ENCODE peak calls at places on chromosomes 16 and 17, in four cellular contexts. H is H1, D is Panc1, A is SK-N-SH. M is an unnamed sample.

GRCh38 chr17:76997981-76998531 is 129.9 kb downstream of the MGAT5B start:
- DNase-seq in D (no peak), H (no peak), A (peak; percentile 12), M (no peak)

GRCh38 chr17:67281736-67282135 is 36.7 kb upstream of the HELZ start:
- DNase-seq in A (peak; percentile 45), H (no peak), D (no peak), M (no peak)

GRCh38 chr17:50103941-50104340 is 8.8 kb downstream of the PDK2 start:
- DNase-seq in H (no peak), D (no peak), A (no peak), M (no peak)

GRCh38 chr17:77717941-77718668 is 240.4 kb upstream of the TNRC6C start:
- DNase-seq in D (no peak), A (no peak), H (no peak), M (no peak)

GRCh38 chr16:49510676-49511305 is 137.2 kb downstream of the C16orf78 start:
- DNase-seq in H (no peak), A (no peak), D (no peak), M (no peak)

GRCh38 chr16:80054656-80055055 is 454.1 kb upstream of the MAF start:
- DNase-seq in H (no peak), A (no peak), D (no peak), M (no peak)

GRCh38 chr16:67652578-67653130 is 7.4 kb downstream of the ACD start:
- DNase-seq in H (no peak), A (peak; percentile 95), D (no peak), M (peak; percentile 26)

GRCh38 chr16:89443727-89444084 is 46.7 kb downstream of the ANKRD11 start:
- DNase-seq in D (no peak), A (no peak), H (no peak), M (no peak)

GRCh38 chr16:31880322-31880979 is 6.8 kb downstream of the ZNF267 start:
- DNase-seq in H (no peak), D (no peak), A (no peak), M (no peak)

GRCh38 chr16:49000594-49000993 is 281.0 kb downstream of the CBLN1 start:
- DNase-seq in H (peak; percentile 10), D (no peak), A (no peak), M (peak; percentile 26)

GRCh38 chr17:6706499-6706898 is 6.7 kb downstream of the SLC13A5 start:
- DNase-seq in H (no peak), A (no peak), D (no peak), M (no peak)

GRCh38 chr16:3007957-3008748 is 4.6 kb upstream of the CLDN9 start:
- DNase-seq in A (no peak), H (peak; percentile 94), D (no peak), M (no peak)

GRCh38 chr17:16215002-16215272 is 397 bp downstream of the NCOR1 start:
- DNase-seq in A (peak; percentile 80), H (no peak), D (no peak), M (no peak)

GRCh38 chr17:32461853-32462617 is 17.7 kb downstream of the PSMD11 start:
- DNase-seq in H (no peak), A (peak; percentile 52), D (no peak), M (peak; percentile 51)

GRCh38 chr17:31391496-31391949 is at the start of gene RAB11FIP4:
- DNase-seq in A (peak; percentile 91), D (no peak), H (no peak), M (no peak)

GRCh38 chr17:81837641-81838040 is 2.8 kb upstream of the PPP1R27 start:
- DNase-seq in H (no peak), D (no peak), A (no peak), M (no peak)

GRCh38 chr16:1398826-1399581 is 15.5 kb downstream of the UNKL start:
- DNase-seq in A (peak; percentile 24), H (no peak), D (no peak), M (no peak)

DNA sequence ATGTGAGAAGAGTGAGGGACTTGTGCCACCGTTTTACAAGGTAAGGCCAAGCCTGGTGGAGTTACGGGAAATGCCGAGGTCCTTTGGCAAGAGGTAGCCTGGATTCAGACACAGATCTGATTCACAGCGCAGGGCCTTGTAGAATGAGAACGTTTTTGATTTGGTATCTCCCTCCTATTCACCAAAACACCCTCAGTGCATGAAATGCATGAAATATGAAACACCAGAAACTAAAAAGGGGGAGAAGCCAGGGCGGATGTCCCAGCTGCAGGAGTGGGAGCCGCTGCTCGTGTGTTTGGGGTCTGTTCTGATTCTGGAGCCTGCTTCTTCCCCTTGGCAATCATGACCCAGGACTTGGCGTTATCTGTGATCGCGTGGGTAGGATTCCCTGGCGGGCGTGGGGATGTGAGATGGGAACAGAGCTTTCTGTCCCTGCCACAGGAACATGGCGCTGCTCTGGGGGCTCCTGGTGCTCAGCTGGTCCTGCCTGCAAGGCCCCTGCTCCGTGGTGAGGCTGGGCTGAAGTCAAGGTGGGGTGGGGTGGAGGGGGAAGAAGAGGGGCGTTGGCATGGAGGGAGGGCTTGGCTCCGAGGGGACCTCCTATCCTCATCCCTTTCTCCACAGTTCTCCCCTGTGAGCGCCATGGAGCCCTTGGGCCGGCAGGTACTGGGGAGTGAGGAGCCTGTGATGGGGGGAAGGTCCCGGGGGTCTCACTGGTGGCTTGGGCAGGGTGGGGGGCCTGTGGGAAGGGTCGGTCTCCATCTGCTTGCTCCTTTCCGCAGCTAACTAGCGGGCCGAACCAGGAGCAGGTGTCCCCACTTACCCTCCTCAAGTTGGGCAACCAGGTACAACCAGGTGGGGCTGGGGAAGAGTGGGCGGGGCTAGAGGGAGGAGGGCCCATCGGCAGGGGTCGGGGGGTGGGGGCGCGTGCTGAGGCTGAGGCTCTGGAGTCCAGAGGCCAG is 2.2 kb downstream of the SERPINF2 start:
- DNase-seq in H (no peak), D (no peak), A (peak; percentile 38), M (no peak)
- TF ChIP-seq SIN3A in H (no peak), D (no peak), A (no peak), M (no peak)

DNA sequence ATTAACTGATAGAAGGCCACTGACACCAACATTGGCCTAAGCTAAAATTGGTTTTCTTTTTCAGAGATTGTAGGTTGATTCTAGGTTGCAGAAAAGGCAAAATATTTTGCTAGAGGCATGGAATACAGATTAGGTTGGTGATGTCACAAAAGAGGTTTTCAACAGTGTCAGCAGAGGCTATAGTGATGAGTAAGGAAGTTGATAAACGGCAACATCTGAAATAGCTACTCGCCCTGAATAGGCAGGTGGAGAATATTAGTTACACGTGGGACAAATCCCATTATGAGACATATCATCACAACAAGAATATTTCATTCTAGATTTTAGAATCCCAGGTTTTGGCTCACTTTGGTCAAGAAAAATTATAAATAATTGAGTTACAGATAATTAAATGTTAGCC is 1.5 kb upstream of the TOM1L1 start:
- DNase-seq in D (no peak), H (no peak), A (peak; percentile 34), M (no peak)
- TF ChIP-seq SIN3A in D (no peak), H (no peak), A (no peak), M (no peak)

GRCh38 chr17:40445769-40446468 is 2.7 kb downstream of the IGFBP4 start:
- DNase-seq in D (no peak), H (no peak), A (no peak), M (no peak)
- TF ChIP-seq SIN3A in D (no peak), H (no peak), A (no peak), M (no peak)

GRCh38 chr17:28867276-28867675 is 12.5 kb downstream of the ERAL1 start:
- DNase-seq in D (no peak), A (no peak), H (no peak), M (no peak)
- TF ChIP-seq SIN3A in D (no peak), A (no peak), H (no peak), M (no peak)

GRCh38 chr17:19336938-19337711 is 25.4 kb downstream of the B9D1 start:
- DNase-seq in H (no peak), A (no peak), D (no peak), M (no peak)
- TF ChIP-seq SIN3A in H (no peak), A (no peak), D (no peak), M (no peak)

GRCh38 chr17:65438173-65438572 is 123.3 kb downstream of the AXIN2 start:
- DNase-seq in D (no peak), H (no peak), A (no peak), M (no peak)
- TF ChIP-seq SIN3A in D (no peak), H (no peak), A (no peak), M (no peak)

DNA sequence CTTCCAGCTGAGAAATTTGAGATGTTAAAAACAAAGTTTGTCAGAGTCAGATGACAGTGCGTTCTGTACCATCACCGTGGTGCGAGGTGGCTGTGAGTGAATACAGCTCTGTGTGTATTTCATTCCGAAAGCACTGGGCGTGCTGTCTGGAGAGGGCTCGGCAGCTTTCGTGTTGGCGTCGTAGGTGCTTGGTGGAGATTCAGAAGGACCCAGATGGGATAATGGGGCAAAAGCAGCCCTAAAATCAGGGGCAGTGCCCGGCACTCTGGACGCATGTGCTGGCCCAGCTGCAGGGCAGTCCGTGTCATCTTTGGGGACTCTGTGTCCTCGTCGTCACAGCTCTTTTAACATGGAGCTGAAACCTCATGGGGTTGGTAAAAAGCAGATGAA is 206.4 kb downstream of the RPTOR start:
- DNase-seq in H (no peak), A (no peak), D (no peak), M (no peak)
- TF ChIP-seq SIN3A in H (no peak), A (no peak), D (no peak), M (no peak)

GRCh38 chr16:20320178-20320577 is 7.1 kb downstream of the GP2 start:
- DNase-seq in A (no peak), D (no peak), H (no peak), M (no peak)
- TF ChIP-seq SIN3A in A (no peak), D (no peak), H (no peak), M (no peak)

M was measured in HCT116.